ENCODE peak calls at places on chromosomes 12 and 14, in five cellular contexts. R is GM23338, B is GM12892, T is Panc1, V is HCT116. Y is an unnamed sample.

GRCh38 chr14:100629696-100630095 is 42.5 kb upstream of the BEGAIN start:
- DNase-seq in R (no peak), T (no peak), B (no peak), V (no peak), Y (no peak)

GRCh38 chr12:66688836-66689439 is 10.1 kb upstream of the GRIP1 start:
- DNase-seq in B (no peak), T (peak), V (peak), R (peak), Y (peak)

GRCh38 chr12:1806301-1807106 is 13.9 kb upstream of the LRTM2 start:
- DNase-seq in B (no peak), T (no peak), R (no peak), V (no peak), Y (peak)

GRCh38 chr12:31274520-31275300 is 51.2 kb downstream of the SINHCAF start:
- DNase-seq in V (no peak), B (no peak), T (no peak), R (no peak), Y (no peak)

GRCh38 chr12:50251619-50252300 is 31.6 kb downstream of the LIMA1 start:
- DNase-seq in B (no peak), V (no peak), T (no peak), R (no peak), Y (no peak)

GRCh38 chr12:18861287-18861858 is 123.5 kb downstream of the CAPZA3 start:
- DNase-seq in T (no peak), R (no peak), B (no peak), V (peak), Y (no peak)

GRCh38 chr14:92848941-92849340 is 54.8 kb downstream of the GOLGA5 start:
- DNase-seq in B (no peak), T (no peak), R (no peak), V (no peak), Y (no peak)

GRCh38 chr12:26606911-26607310 is 226.1 kb downstream of the ITPR2 start:
- DNase-seq in B (no peak), R (no peak), T (no peak), V (no peak), Y (no peak)

GRCh38 chr14:31261859-31262739 is 54.5 kb upstream of the HECTD1 start:
- DNase-seq in R (no peak), T (no peak), V (no peak), B (no peak), Y (peak)

DNA sequence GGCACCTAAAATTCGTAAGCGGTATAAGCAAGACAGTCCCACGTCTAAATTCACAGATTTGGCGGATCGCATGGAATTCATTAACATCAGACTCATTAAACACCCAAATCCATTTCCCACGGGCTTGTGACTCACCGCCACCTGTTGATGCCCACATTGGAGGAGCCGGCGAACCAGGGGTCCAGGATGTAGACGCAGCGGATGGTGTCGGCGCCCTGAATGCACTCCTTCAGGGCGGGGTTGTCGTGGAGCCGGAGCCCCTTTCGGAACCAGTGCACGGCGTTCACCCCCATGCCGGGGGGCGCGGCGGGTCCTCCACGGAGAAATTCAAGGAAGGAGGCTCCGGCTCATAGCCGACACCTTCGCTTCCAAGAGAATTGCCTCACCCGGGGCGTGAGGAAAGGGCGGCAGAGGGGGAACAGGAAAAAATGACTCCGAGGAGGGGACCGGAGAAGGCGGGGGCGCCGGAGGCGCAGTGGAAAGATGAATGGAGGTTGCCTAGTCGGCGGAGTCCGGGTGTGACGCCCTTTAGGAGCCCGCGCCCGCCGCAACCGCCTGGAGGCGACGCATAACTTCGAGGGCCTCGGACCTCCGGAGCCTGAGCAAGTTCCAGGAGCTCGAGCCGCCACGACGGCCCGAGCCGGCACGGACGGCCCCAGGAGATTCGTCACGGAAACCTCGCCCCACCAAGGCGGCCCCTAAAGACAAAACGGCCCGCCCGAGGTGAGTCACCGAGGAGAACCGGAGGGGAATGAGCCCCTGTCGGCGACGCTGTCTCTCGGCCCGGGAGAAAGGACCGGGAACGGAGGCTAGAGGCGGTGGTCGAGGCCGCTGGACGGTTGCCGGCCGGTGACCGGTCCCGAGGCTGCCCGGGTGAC is 441 bp downstream of the CRY1 start:
- DNase-seq in T (no peak), B (no peak), V (no peak), R (peak), Y (peak)
- TF ChIP-seq POLR2AphosphoS5 in T (peak), B (peak), V (peak), R (peak), Y (peak)

GRCh38 chr12:12441891-12442461 is 85.1 kb downstream of the BORCS5 start:
- DNase-seq in B (no peak), T (no peak), R (no peak), V (no peak), Y (no peak)

GRCh38 chr12:12441051-12441807 is 84.4 kb downstream of the BORCS5 start:
- DNase-seq in V (no peak), R (no peak), T (no peak), B (no peak), Y (no peak)

GRCh38 chr12:12436831-12437345 is 80.0 kb downstream of the BORCS5 start:
- DNase-seq in B (no peak), V (no peak), T (no peak), R (no peak), Y (no peak)

GRCh38 chr12:12442548-12443071 is 85.7 kb downstream of the BORCS5 start:
- DNase-seq in T (no peak), B (no peak), V (peak), R (no peak), Y (no peak)

DNA sequence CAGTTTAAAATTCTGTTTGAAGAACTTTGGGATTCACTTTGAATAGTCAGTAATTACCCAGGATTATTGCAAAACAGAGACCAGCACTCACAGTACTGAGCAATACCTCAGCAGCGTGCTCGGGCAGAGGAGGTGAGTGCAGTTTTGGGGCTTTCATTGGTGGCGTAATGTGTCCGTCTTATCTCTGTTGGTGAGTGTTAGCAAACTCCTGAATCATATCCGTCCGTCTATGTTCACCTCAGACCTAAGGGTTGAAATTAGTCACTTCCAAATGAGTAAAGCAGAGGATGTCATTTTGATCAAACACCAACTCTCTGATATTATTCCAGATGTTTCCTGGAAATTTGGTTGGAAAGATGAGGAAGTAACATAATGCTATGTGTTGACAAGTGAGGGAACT is 82.8 kb downstream of the BORCS5 start:
- DNase-seq in T (peak), R (no peak), V (no peak), B (no peak), Y (no peak)
- TF ChIP-seq POLR2AphosphoS5 in T (no peak), R (no peak), V (no peak), B (no peak), Y (no peak)

GRCh38 chr12:101881228-101881627 is 3.8 kb downstream of the DRAM1 start:
- DNase-seq in R (no peak), V (no peak), T (no peak), B (no peak), Y (no peak)

GRCh38 chr12:101877816-101878811 is 734 bp downstream of the DRAM1 start:
- DNase-seq in T (no peak), B (peak), V (no peak), R (peak), Y (peak)

GRCh38 chr12:101880769-101881168 is 3.4 kb downstream of the DRAM1 start:
- DNase-seq in R (no peak), B (no peak), T (no peak), V (no peak), Y (no peak)

GRCh38 chr12:101875112-101875961 is 2.0 kb upstream of the DRAM1 start:
- DNase-seq in V (no peak), T (no peak), R (no peak), B (no peak), Y (no peak)

GRCh38 chr12:101876861-101877815 is at the start of gene DRAM1:
- DNase-seq in B (peak), R (peak), V (peak), T (no peak), Y (peak)
- TF ChIP-seq POLR2AphosphoS5 in B (peak), R (peak), V (peak), T (peak), Y (peak)

DNA sequence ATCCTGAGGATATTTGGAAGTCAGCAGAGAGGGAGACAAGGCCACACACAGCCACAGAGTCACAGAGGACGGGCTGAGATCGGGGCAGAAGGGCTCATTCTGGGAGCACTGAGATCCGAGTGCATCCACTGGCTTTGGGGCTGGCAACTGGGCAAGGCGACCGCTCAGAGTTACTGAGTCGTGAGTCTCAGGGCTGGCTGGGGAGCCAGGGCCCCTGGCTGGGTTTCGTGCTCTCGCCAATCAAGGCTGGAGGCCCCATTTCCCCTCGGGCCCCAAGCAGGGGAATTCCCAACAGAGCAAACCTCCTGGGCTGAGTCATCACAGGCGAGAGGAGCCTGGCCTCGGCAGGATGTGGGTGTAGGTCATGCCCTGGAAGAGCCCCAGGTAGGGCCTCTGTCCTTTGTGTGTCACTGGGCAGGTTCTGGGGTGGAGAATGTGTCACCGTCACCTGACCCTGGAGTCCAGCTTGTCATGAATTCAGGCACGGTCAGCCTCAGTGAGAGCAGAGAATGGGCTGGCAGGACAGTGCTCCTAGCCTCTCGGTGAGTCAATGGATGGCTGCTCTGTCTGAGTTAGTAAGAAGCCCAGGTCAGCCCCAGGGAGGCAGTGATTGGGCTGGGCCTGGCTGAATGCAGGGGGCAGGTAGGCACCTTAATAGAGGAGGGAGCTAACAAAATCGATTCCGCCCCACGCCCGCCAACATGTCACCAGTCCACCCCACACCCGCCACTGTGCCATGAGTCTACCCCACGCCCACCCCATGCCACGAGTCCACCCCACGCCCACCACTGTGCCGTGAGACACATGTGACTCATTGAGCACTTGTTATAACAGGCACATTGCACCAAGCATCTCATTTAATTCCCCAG is 16.9 kb downstream of the ASB2 start:
- DNase-seq in R (peak), V (peak), T (peak), B (peak), Y (peak)
- TF ChIP-seq POLR2AphosphoS5 in R (no peak), V (peak), T (peak), B (peak), Y (peak)

GRCh38 chr12:122062832-122063690 is 15.5 kb upstream of the MLXIP start:
- DNase-seq in T (no peak), R (no peak), V (peak), B (no peak), Y (peak)

GRCh38 chr12:122064034-122064777 is 14.3 kb upstream of the MLXIP start:
- DNase-seq in V (peak), T (no peak), B (peak), R (peak), Y (peak)

GRCh38 chr12:122067548-122067947 is 11.0 kb upstream of the MLXIP start:
- DNase-seq in R (no peak), B (no peak), V (no peak), T (no peak), Y (no peak)

GRCh38 chr12:122063691-122064033 is 14.9 kb upstream of the MLXIP start:
- DNase-seq in V (peak), T (no peak), R (no peak), B (no peak), Y (no peak)

GRCh38 chr12:122064780-122065588 is 13.6 kb upstream of the MLXIP start:
- DNase-seq in T (no peak), V (peak), R (no peak), B (no peak), Y (no peak)
- TF ChIP-seq POLR2AphosphoS5 in T (no peak), V (peak), R (no peak), B (no peak), Y (no peak)

GRCh38 chr12:9050521-9051155 is 61.3 kb downstream of the KLRG1 start:
- DNase-seq in B (no peak), R (no peak), T (no peak), V (no peak), Y (no peak)

GRCh38 chr12:9049520-9050133 is 60.3 kb downstream of the KLRG1 start:
- DNase-seq in B (no peak), R (peak), T (no peak), V (peak), Y (no peak)

GRCh38 chr12:9052610-9053009 is 63.1 kb downstream of the A2M start:
- DNase-seq in B (no peak), V (no peak), R (no peak), T (no peak), Y (no peak)

GRCh38 chr12:9048930-9049329 is 59.6 kb downstream of the KLRG1 start:
- DNase-seq in T (no peak), B (no peak), R (no peak), V (no peak), Y (no peak)

DNA sequence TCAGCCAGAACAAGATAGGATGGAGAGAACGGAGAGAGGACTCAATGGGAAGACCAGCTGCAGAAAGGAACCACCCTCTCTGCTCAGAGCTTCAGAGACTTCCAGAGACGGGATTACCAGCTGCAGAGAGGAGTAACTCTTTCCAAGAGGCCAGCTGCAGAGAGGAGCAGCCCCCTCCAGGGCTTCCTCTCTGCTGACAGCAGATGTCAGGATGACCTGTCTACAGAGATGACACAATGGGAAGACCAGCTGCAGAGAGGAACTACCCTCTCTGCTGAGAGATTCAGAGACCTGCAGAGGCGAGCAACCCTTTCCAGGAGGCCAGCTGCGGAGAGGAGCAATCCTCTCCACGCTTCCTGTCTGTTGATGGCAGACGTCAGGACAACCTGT is 61.8 kb downstream of the KLRG1 start:
- DNase-seq in R (no peak), V (no peak), B (no peak), T (no peak), Y (no peak)
- TF ChIP-seq POLR2AphosphoS5 in R (no peak), V (no peak), B (no peak), T (no peak), Y (no peak)

GRCh38 chr12:106974525-106974924 is 12.4 kb downstream of the MTERF2 start:
- DNase-seq in R (no peak), B (peak), T (no peak), V (no peak), Y (no peak)

GRCh38 chr12:106976668-106977067 is 10.3 kb downstream of the MTERF2 start:
- DNase-seq in V (no peak), T (no peak), B (no peak), R (no peak), Y (no peak)

GRCh38 chr12:106975098-106975497 is 11.8 kb downstream of the MTERF2 start:
- DNase-seq in V (no peak), T (no peak), B (no peak), R (no peak), Y (no peak)

GRCh38 chr12:106978035-106978800 is 8.7 kb downstream of the MTERF2 start:
- DNase-seq in T (no peak), B (no peak), V (no peak), R (no peak), Y (peak)

GRCh38 chr12:106976013-106976658 is 10.8 kb downstream of the MTERF2 start:
- DNase-seq in B (no peak), V (no peak), T (no peak), R (no peak), Y (no peak)
- TF ChIP-seq POLR2AphosphoS5 in B (peak), V (no peak), T (no peak), R (no peak), Y (no peak)

GRCh38 chr14:90757452-90757851 is 58.8 kb downstream of the TTC7B start:
- DNase-seq in B (no peak), V (no peak), T (no peak), R (no peak), Y (peak)

GRCh38 chr14:90756755-90757345 is 59.4 kb downstream of the TTC7B start:
- DNase-seq in R (peak), T (no peak), B (no peak), V (no peak), Y (peak)

GRCh38 chr14:90758959-90759358 is 57.3 kb downstream of the TTC7B start:
- DNase-seq in T (no peak), B (no peak), V (no peak), R (no peak), Y (peak)

GRCh38 chr14:90759370-90760054 is 56.7 kb downstream of the TTC7B start:
- DNase-seq in R (no peak), V (no peak), B (no peak), T (no peak), Y (peak)

GRCh38 chr14:90758028-90758889 is 58.0 kb downstream of the TTC7B start:
- DNase-seq in R (peak), T (peak), B (peak), V (peak), Y (peak)
- TF ChIP-seq POLR2AphosphoS5 in R (peak), T (peak), B (no peak), V (peak), Y (peak)

GRCh38 chr14:61491876-61492440 is 170.6 kb downstream of the PRKCH start:
- DNase-seq in T (no peak), B (no peak), R (no peak), V (no peak), Y (no peak)

GRCh38 chr14:61489932-61490331 is 168.6 kb downstream of the PRKCH start:
- DNase-seq in V (no peak), R (no peak), B (no peak), T (no peak), Y (no peak)

GRCh38 chr14:61492474-61492873 is 171.1 kb downstream of the PRKCH start:
- DNase-seq in B (no peak), R (no peak), T (no peak), V (no peak), Y (no peak)

GRCh38 chr14:61489527-61489926 is 168.1 kb downstream of the PRKCH start:
- DNase-seq in B (no peak), T (no peak), V (no peak), R (no peak), Y (no peak)

DNA sequence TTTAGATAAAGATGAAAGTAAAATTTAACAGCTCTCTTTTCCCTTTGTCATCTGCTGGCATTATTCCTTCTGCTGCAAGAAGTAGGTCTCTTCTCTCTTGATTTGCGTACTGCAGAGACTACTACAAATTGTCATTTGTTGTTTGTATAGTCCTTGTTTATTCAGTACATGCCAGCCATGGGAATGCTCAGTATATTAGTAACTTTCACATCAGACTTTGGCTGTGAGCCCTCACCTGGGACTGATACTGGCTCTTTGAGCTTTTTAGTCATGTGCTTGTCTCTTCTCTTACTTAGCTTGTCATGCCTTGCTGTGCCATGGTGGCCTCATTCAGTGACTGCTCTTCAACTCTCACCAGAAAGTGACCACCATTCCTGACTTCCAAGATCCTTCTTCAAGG is 169.8 kb downstream of the PRKCH start:
- DNase-seq in B (no peak), T (no peak), R (no peak), V (no peak), Y (no peak)
- TF ChIP-seq POLR2AphosphoS5 in B (no peak), T (no peak), R (no peak), V (no peak), Y (no peak)

Y was measured in stomach.